ENCODE peak calls at places on chromosomes 16 and 17, in seven cellular contexts. Z is H9, N is neuronal stem cell, P is IMR-90, T is H1, C is mesenchymal stem cell, U is trophoblast cell. Q is an unnamed sample.

GRCh38 chr16:11517926-11518325 is 68.8 kb downstream of the LITAF start:
- DNase-seq in Z (no peak), N (no peak), P (no peak), T (no peak), C (no peak), U (no peak), Q (no peak)

GRCh38 chr17:6796017-6796886 is 20.2 kb downstream of the FBXO39 start:
- DNase-seq in Z (no peak), N (no peak), P (no peak), T (no peak), C (no peak), U (no peak), Q (peak; percentile 19)

GRCh38 chr16:1696863-1697262 is 9.1 kb upstream of the MAPK8IP3 start:
- DNase-seq in Z (no peak), N (no peak), P (no peak), T (no peak), C (peak; percentile 64), U (peak; percentile 95), Q (no peak)

GRCh38 chr16:83899272-83899897 is 470 bp downstream of the MLYCD start:
- DNase-seq in Z (peak; percentile 58), N (peak; percentile 51), P (peak; percentile 66), T (peak; percentile 76), C (peak; percentile 67), U (peak; percentile 51), Q (peak; percentile 79)

GRCh38 chr17:72511874-72512273 is 391.1 kb downstream of the SOX9 start:
- DNase-seq in Z (no peak), N (no peak), P (no peak), T (no peak), C (no peak), U (no peak), Q (no peak)

GRCh38 chr16:66874079-66874775 is 6.1 kb upstream of the PDP2 start:
- DNase-seq in Z (no peak), N (no peak), P (peak; percentile 49), T (no peak), C (peak; percentile 67), U (no peak), Q (peak; percentile 15)

GRCh38 chr17:83106036-83106577 is 26.7 kb downstream of the METRNL start:
- DNase-seq in Z (no peak), N (no peak), P (no peak), T (no peak), C (no peak), U (no peak), Q (no peak)

GRCh38 chr17:44899074-44899782 is at the start of gene EFTUD2:
- DNase-seq in Z (peak; percentile 95), N (peak; percentile 92), P (peak; percentile 84), T (peak; percentile 96), C (peak; percentile 92), U (peak; percentile 78), Q (peak; percentile 93)

GRCh38 chr16:85124636-85125346 is 12.5 kb upstream of the CIBAR2 start:
- DNase-seq in Z (no peak), N (no peak), P (no peak), T (no peak), C (no peak), U (peak; percentile 55), Q (no peak)

GRCh38 chr16:53085539-53086450 is 31.0 kb downstream of the CHD9 start:
- DNase-seq in Z (no peak), N (no peak), P (no peak), T (no peak), C (no peak), U (no peak), Q (peak; percentile 57)

GRCh38 chr17:36935681-36936454 is 1.4 kb upstream of the LHX1 start:
- DNase-seq in Z (peak; percentile 84), N (no peak), P (no peak), T (peak; percentile 83), C (no peak), U (no peak), Q (peak; percentile 93)

GRCh38 chr17:58304735-58305486 is 23.7 kb downstream of the TSPOAP1 start:
- DNase-seq in Z (no peak), N (no peak), P (no peak), T (peak; percentile 38), C (no peak), U (no peak), Q (no peak)

GRCh38 chr17:68642118-68642412 is 40.9 kb upstream of the FAM20A start:
- DNase-seq in Z (no peak), N (no peak), P (no peak), T (no peak), C (no peak), U (no peak), Q (no peak)
- H3K23ac ChIP-seq in Z (no peak overlapping the region), N (no peak overlapping the region), P (no peak overlapping the region), T (no peak overlapping the region), C (no peak overlapping the region), U (no peak overlapping the region), Q (no peak overlapping the region)

GRCh38 chr17:50877838-50878237 is 11.7 kb upstream of the TOB1 start:
- DNase-seq in Z (no peak), N (no peak), P (no peak), T (no peak), C (no peak), U (no peak), Q (no peak)

GRCh38 chr17:50872710-50873424 is 6.7 kb upstream of the TOB1 start:
- DNase-seq in Z (peak; percentile 19), N (no peak), P (peak; percentile 25), T (no peak), C (no peak), U (no peak), Q (no peak)

GRCh38 chr17:50871898-50872297 is 5.7 kb upstream of the TOB1 start:
- DNase-seq in Z (peak; percentile 16), N (no peak), P (no peak), T (no peak), C (no peak), U (no peak), Q (no peak)

GRCh38 chr17:50871369-50871768 is 5.2 kb upstream of the TOB1 start:
- DNase-seq in Z (peak; percentile 3), N (no peak), P (no peak), T (no peak), C (no peak), U (no peak), Q (no peak)

GRCh38 chr17:50875074-50875473 is 8.9 kb upstream of the TOB1 start:
- DNase-seq in Z (no peak), N (no peak), P (no peak), T (no peak), C (no peak), U (no peak), Q (no peak)
- H3K23ac ChIP-seq in Z (no peak overlapping the region), N (no peak overlapping the region), P (no peak overlapping the region), T (no peak overlapping the region), C (no peak overlapping the region), U (no peak overlapping the region), Q (no peak overlapping the region)

DNA sequence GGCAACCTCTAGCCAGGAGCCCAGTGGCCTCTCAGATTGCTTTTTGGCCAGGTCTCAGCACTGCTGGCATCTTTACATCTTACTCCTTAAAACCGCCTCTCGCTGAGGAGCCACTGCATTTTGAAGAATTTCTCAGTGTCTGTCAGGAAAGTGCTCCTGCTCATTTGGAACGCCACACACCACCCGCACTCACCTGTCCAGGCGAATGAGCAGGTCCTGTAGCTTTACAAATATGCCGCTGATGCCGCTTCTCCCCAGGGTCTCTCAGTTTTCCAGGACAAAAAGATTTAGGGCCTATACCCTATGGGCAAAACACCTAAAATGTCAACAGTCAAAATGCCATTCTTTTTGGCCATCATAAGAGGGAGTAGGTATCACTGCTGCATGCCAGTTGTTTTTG is 22.1 kb downstream of the CYB561 start:
- DNase-seq in Z (peak; percentile 30), N (no peak), P (no peak), T (no peak), C (no peak), U (no peak), Q (no peak)
- H3K23ac ChIP-seq in Z (no peak overlapping the region), N (no peak overlapping the region), P (no peak overlapping the region), T (no peak overlapping the region), C (no peak overlapping the region), U (no peak overlapping the region), Q (no peak overlapping the region)

GRCh38 chr16:57501492-57501891 is 15.2 kb upstream of the DOK4 start:
- DNase-seq in Z (no peak), N (no peak), P (no peak), T (no peak), C (no peak), U (no peak), Q (no peak)

GRCh38 chr16:57493767-57494166 is 7.5 kb upstream of the DOK4 start:
- DNase-seq in Z (no peak), N (no peak), P (no peak), T (no peak), C (no peak), U (no peak), Q (no peak)

GRCh38 chr16:57498031-57498430 is 11.7 kb upstream of the DOK4 start:
- DNase-seq in Z (no peak), N (no peak), P (no peak), T (no peak), C (no peak), U (no peak), Q (no peak)

GRCh38 chr16:57500578-57501111 is 14.4 kb upstream of the DOK4 start:
- DNase-seq in Z (no peak), N (no peak), P (no peak), T (no peak), C (peak; percentile 78), U (no peak), Q (peak; percentile 67)

GRCh38 chr16:57497121-57497520 is 10.8 kb upstream of the DOK4 start:
- DNase-seq in Z (no peak), N (no peak), P (no peak), T (no peak), C (no peak), U (no peak), Q (no peak)
- H3K23ac ChIP-seq in Z (no peak overlapping the region), N (no peak overlapping the region), P (no peak overlapping the region), T (no peak overlapping the region), C (no peak overlapping the region), U (no peak overlapping the region), Q (no peak overlapping the region)

DNA sequence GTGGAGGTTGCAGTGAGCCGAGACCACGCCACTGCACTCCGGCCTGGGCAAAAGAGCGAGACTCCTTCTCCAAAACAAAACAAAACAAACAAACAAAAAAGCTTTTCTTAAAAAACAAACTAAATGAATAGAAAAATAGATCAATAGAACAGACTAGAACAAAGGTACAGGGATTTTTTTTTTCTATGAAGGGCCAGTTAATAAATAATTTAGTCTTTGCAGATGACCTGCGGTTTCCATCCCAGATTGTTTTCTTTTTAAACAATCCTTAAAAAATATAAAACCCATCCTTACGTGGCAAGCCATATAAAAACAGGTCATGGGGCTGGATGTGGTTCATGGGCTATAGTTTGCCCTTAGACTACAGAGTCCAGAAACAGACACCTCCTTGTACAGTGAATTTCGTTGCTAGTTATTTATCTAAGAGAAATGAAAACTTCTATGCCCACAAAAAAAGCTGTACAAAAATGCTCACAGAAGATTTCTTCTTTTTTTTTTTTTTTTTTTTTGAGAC is 45.4 kb downstream of the CREBBP start:
- DNase-seq in Z (no peak), N (no peak), P (no peak), T (no peak), C (no peak), U (no peak), Q (no peak)
- H3K23ac ChIP-seq in Z (no peak overlapping the region), N (no peak overlapping the region), P (no peak overlapping the region), T (no peak overlapping the region), C (no peak overlapping the region), U (no peak overlapping the region), Q (no peak overlapping the region)